ENCODE peak calls at places on chromosomes 13 and 19, in seven cellular contexts. One of them, this sample, is unnamed.

GRCh38 chr19:41332468-41332867 is 21.3 kb downstream of the TGFB1 start:
- DNase-seq in thoracic aorta: no peak
- DNase-seq in tibial nerve: no peak
- DNase-seq in breast epithelium: no peak
- DNase-seq in GM23248: no peak
- DNase-seq in lung: no peak
- DNase-seq in neuronal stem cell: no peak
- DNase-seq in this sample: no peak

GRCh38 chr19:21482863-21483276 is 22.5 kb upstream of the ZNF429 start:
- DNase-seq in thoracic aorta: no peak
- DNase-seq in tibial nerve: no peak
- DNase-seq in breast epithelium: peak; percentile 31
- DNase-seq in GM23248: peak; percentile 33
- DNase-seq in lung: peak; percentile 59
- DNase-seq in neuronal stem cell: no peak
- DNase-seq in this sample: peak; percentile 3

GRCh38 chr13:104301216-104301975 is 1235.2 kb upstream of the SLC10A2 start:
- DNase-seq in thoracic aorta: no peak
- DNase-seq in tibial nerve: no peak
- DNase-seq in breast epithelium: no peak
- DNase-seq in GM23248: no peak
- DNase-seq in lung: no peak
- DNase-seq in neuronal stem cell: no peak
- DNase-seq in this sample: no peak

GRCh38 chr19:17811681-17812080 is 9.6 kb downstream of the INSL3 start:
- DNase-seq in thoracic aorta: no peak
- DNase-seq in tibial nerve: no peak
- DNase-seq in breast epithelium: no peak
- DNase-seq in GM23248: no peak
- DNase-seq in lung: no peak
- DNase-seq in neuronal stem cell: no peak
- DNase-seq in this sample: no peak

GRCh38 chr19:56140583-56141415 is at the start of gene ZNF444:
- DNase-seq in thoracic aorta: peak; percentile 97
- DNase-seq in tibial nerve: peak; percentile 96
- DNase-seq in breast epithelium: peak; percentile 100
- DNase-seq in GM23248: peak; percentile 99
- DNase-seq in lung: peak; percentile 99
- DNase-seq in neuronal stem cell: peak; percentile 99
- DNase-seq in this sample: peak; percentile 99

GRCh38 chr19:2607712-2608601 is 94.5 kb downstream of the GNG7 start:
- DNase-seq in thoracic aorta: no peak
- DNase-seq in tibial nerve: no peak
- DNase-seq in breast epithelium: no peak
- DNase-seq in GM23248: no peak
- DNase-seq in lung: no peak
- DNase-seq in neuronal stem cell: no peak
- DNase-seq in this sample: no peak

GRCh38 chr19:10290876-10291553 is 1.3 kb downstream of the ICAM5 start:
- DNase-seq in thoracic aorta: no peak
- DNase-seq in tibial nerve: no peak
- DNase-seq in breast epithelium: peak; percentile 51
- DNase-seq in GM23248: peak; percentile 80
- DNase-seq in lung: peak; percentile 83
- DNase-seq in neuronal stem cell: no peak
- DNase-seq in this sample: peak; percentile 53

GRCh38 chr13:74891610-74892009 is 590.4 kb downstream of the TBC1D4 start:
- DNase-seq in thoracic aorta: no peak
- DNase-seq in tibial nerve: no peak
- DNase-seq in breast epithelium: no peak
- DNase-seq in GM23248: peak; percentile 15
- DNase-seq in lung: no peak
- DNase-seq in neuronal stem cell: no peak
- DNase-seq in this sample: no peak

GRCh38 chr19:14337510-14337909 is 43.7 kb upstream of the ADGRE5 start:
- DNase-seq in thoracic aorta: no peak
- DNase-seq in tibial nerve: no peak
- DNase-seq in breast epithelium: no peak
- DNase-seq in GM23248: peak; percentile 46
- DNase-seq in lung: no peak
- DNase-seq in neuronal stem cell: no peak
- DNase-seq in this sample: peak; percentile 91

GRCh38 chr13:103325675-103326074 is 259.5 kb upstream of the SLC10A2 start:
- DNase-seq in thoracic aorta: no peak
- DNase-seq in tibial nerve: no peak
- DNase-seq in breast epithelium: no peak
- DNase-seq in GM23248: no peak
- DNase-seq in lung: no peak
- DNase-seq in neuronal stem cell: no peak
- DNase-seq in this sample: no peak

GRCh38 chr19:56508282-56508778 is 675 bp downstream of the ZNF471 start:
- DNase-seq in thoracic aorta: no peak
- DNase-seq in tibial nerve: no peak
- DNase-seq in breast epithelium: no peak
- DNase-seq in GM23248: no peak
- DNase-seq in lung: no peak
- DNase-seq in neuronal stem cell: no peak
- DNase-seq in this sample: no peak

GRCh38 chr13:34863360-34864135 is 78.5 kb upstream of the NBEA start:
- DNase-seq in thoracic aorta: no peak
- DNase-seq in tibial nerve: no peak
- DNase-seq in breast epithelium: no peak
- DNase-seq in GM23248: peak; percentile 91
- DNase-seq in lung: no peak
- DNase-seq in neuronal stem cell: no peak
- DNase-seq in this sample: peak; percentile 91

GRCh38 chr13:93172109-93172508 is 54.5 kb upstream of the GPC6 start:
- DNase-seq in thoracic aorta: no peak
- DNase-seq in tibial nerve: no peak
- DNase-seq in breast epithelium: no peak
- DNase-seq in GM23248: no peak
- DNase-seq in lung: no peak
- DNase-seq in neuronal stem cell: no peak
- DNase-seq in this sample: no peak

GRCh38 chr13:49213539-49213938 is 6.6 kb upstream of the MLNR start:
- DNase-seq in thoracic aorta: no peak
- DNase-seq in tibial nerve: no peak
- DNase-seq in breast epithelium: no peak
- DNase-seq in GM23248: no peak
- DNase-seq in lung: no peak
- DNase-seq in neuronal stem cell: no peak
- DNase-seq in this sample: peak; percentile 18

GRCh38 chr13:27617801-27618411 is 2.4 kb downstream of the LNX2 start:
- DNase-seq in thoracic aorta: no peak
- DNase-seq in tibial nerve: no peak
- DNase-seq in breast epithelium: no peak
- DNase-seq in GM23248: no peak
- DNase-seq in lung: peak; percentile 53
- DNase-seq in neuronal stem cell: no peak
- DNase-seq in this sample: no peak
- H3K4me3 ChIP-seq in thoracic aorta: peak overlapping the region; percentile 90
- H3K4me3 ChIP-seq in tibial nerve: no peak overlapping the region
- H3K4me3 ChIP-seq in breast epithelium: no peak overlapping the region
- H3K4me3 ChIP-seq in GM23248: no peak overlapping the region
- H3K4me3 ChIP-seq in lung: no peak overlapping the region
- H3K4me3 ChIP-seq in neuronal stem cell: no peak overlapping the region
- H3K4me3 ChIP-seq in this sample: no peak overlapping the region

DNA sequence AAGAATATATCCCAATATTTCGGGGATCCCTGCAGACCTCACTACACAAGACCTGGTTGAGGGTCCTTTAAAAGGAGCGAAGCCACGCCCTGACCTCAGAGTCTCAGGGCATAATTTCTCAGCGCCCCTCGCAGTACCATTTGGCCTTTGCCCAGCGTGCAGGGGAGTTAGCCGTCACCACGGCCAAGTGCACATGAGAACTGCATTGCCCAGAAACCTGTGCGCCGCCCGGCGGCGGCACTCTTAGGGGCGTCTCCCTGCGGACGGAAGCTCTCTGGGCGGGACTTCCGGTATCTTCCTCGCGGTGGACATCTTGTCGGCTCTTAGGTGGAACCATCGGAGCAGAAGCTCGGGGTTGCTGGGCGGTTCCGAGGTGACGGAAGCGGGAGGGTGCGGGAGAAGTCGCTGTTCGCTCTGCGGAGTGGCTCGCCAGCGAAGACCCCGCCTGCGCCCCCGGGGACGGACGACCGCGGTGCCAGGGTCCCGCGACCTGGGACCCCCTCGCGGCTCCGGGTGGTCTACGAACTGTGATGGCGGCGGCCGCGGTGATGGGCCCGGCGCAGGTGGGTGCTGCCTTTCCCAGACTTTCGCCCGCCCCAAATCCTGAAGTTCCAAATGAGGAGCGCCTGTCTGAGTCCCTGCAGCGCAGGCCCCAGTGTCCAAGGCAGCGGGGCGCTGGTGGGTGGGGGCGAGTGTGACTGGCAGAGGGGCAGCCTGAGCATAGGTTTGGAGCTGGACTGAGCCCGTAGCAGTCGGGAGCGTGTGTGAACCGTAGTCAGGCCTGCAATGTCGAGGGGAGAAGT is at the start of gene ZNF134:
- DNase-seq in thoracic aorta: peak; percentile 49
- DNase-seq in tibial nerve: peak; percentile 70
- DNase-seq in breast epithelium: peak; percentile 82
- DNase-seq in GM23248: peak; percentile 97
- DNase-seq in lung: peak; percentile 93
- DNase-seq in neuronal stem cell: peak; percentile 77
- DNase-seq in this sample: peak; percentile 89
- H3K9me3 ChIP-seq in thoracic aorta: peaks cover 49% of the 10 kb centered on the region
- H3K9me3 ChIP-seq in tibial nerve: peaks cover 30% of the 10 kb centered on the region
- H3K9me3 ChIP-seq in breast epithelium: peaks cover 45% of the 10 kb centered on the region
- H3K9me3 ChIP-seq in GM23248: no peaks in the 10 kb centered on the region
- H3K9me3 ChIP-seq in lung: peaks cover 41% of the 10 kb centered on the region
- H3K9me3 ChIP-seq in neuronal stem cell: peaks cover 45% of the 10 kb centered on the region
- H3K9me3 ChIP-seq in this sample: peaks cover 7% of the 10 kb centered on the region

GRCh38 chr19:6730153-6730804 is 7.1 kb downstream of the GPR108 start:
- DNase-seq in thoracic aorta: no peak
- DNase-seq in tibial nerve: peak; percentile 86
- DNase-seq in breast epithelium: no peak
- DNase-seq in GM23248: peak; percentile 46
- DNase-seq in lung: peak; percentile 94
- DNase-seq in neuronal stem cell: no peak
- DNase-seq in this sample: peak; percentile 88

GRCh38 chr19:6730941-6731670 is 6.3 kb downstream of the GPR108 start:
- DNase-seq in thoracic aorta: no peak
- DNase-seq in tibial nerve: no peak
- DNase-seq in breast epithelium: no peak
- DNase-seq in GM23248: no peak
- DNase-seq in lung: no peak
- DNase-seq in neuronal stem cell: no peak
- DNase-seq in this sample: no peak

GRCh38 chr19:6731822-6732221 is 5.6 kb downstream of the GPR108 start:
- DNase-seq in thoracic aorta: no peak
- DNase-seq in tibial nerve: no peak
- DNase-seq in breast epithelium: no peak
- DNase-seq in GM23248: no peak
- DNase-seq in lung: no peak
- DNase-seq in neuronal stem cell: no peak
- DNase-seq in this sample: no peak

GRCh38 chr19:6728346-6728745 is 7.9 kb upstream of the C3 start:
- DNase-seq in thoracic aorta: no peak
- DNase-seq in tibial nerve: no peak
- DNase-seq in breast epithelium: no peak
- DNase-seq in GM23248: no peak
- DNase-seq in lung: no peak
- DNase-seq in neuronal stem cell: no peak
- DNase-seq in this sample: no peak

GRCh38 chr19:6729573-6730152 is 7.7 kb downstream of the GPR108 start:
- DNase-seq in thoracic aorta: no peak
- DNase-seq in tibial nerve: no peak
- DNase-seq in breast epithelium: no peak
- DNase-seq in GM23248: no peak
- DNase-seq in lung: no peak
- DNase-seq in neuronal stem cell: no peak
- DNase-seq in this sample: no peak
- H3K27ac ChIP-seq in thoracic aorta: no peak overlapping the region
- H3K27ac ChIP-seq in tibial nerve: peak overlapping the region; percentile 48
- H3K27ac ChIP-seq in breast epithelium: no peak overlapping the region
- H3K27ac ChIP-seq in GM23248: no peak overlapping the region
- H3K27ac ChIP-seq in lung: no peak overlapping the region
- H3K27ac ChIP-seq in neuronal stem cell: no peak overlapping the region
- H3K27ac ChIP-seq in this sample: peak overlapping the region; percentile 18

GRCh38 chr19:29283366-29283765 is 70.4 kb upstream of the UQCRFS1 start:
- DNase-seq in thoracic aorta: no peak
- DNase-seq in tibial nerve: no peak
- DNase-seq in breast epithelium: no peak
- DNase-seq in GM23248: no peak
- DNase-seq in lung: no peak
- DNase-seq in neuronal stem cell: no peak
- DNase-seq in this sample: no peak

GRCh38 chr19:29287061-29287460 is 74.1 kb upstream of the UQCRFS1 start:
- DNase-seq in thoracic aorta: no peak
- DNase-seq in tibial nerve: no peak
- DNase-seq in breast epithelium: no peak
- DNase-seq in GM23248: no peak
- DNase-seq in lung: no peak
- DNase-seq in neuronal stem cell: no peak
- DNase-seq in this sample: no peak

GRCh38 chr19:29285878-29286277 is 72.9 kb upstream of the UQCRFS1 start:
- DNase-seq in thoracic aorta: no peak
- DNase-seq in tibial nerve: no peak
- DNase-seq in breast epithelium: no peak
- DNase-seq in GM23248: peak; percentile 16
- DNase-seq in lung: no peak
- DNase-seq in neuronal stem cell: peak; percentile 51
- DNase-seq in this sample: no peak

GRCh38 chr19:29288276-29288675 is 75.3 kb upstream of the UQCRFS1 start:
- DNase-seq in thoracic aorta: no peak
- DNase-seq in tibial nerve: no peak
- DNase-seq in breast epithelium: no peak
- DNase-seq in GM23248: no peak
- DNase-seq in lung: no peak
- DNase-seq in neuronal stem cell: no peak
- DNase-seq in this sample: no peak

GRCh38 chr19:29285187-29285687 is 72.3 kb upstream of the UQCRFS1 start:
- DNase-seq in thoracic aorta: no peak
- DNase-seq in tibial nerve: no peak
- DNase-seq in breast epithelium: no peak
- DNase-seq in GM23248: no peak
- DNase-seq in lung: no peak
- DNase-seq in neuronal stem cell: no peak
- DNase-seq in this sample: no peak
- H3K4me3 ChIP-seq in thoracic aorta: no peak overlapping the region
- H3K4me3 ChIP-seq in tibial nerve: no peak overlapping the region
- H3K4me3 ChIP-seq in breast epithelium: no peak overlapping the region
- H3K4me3 ChIP-seq in GM23248: no peak overlapping the region
- H3K4me3 ChIP-seq in lung: no peak overlapping the region
- H3K4me3 ChIP-seq in neuronal stem cell: no peak overlapping the region
- H3K4me3 ChIP-seq in this sample: no peak overlapping the region

DNA sequence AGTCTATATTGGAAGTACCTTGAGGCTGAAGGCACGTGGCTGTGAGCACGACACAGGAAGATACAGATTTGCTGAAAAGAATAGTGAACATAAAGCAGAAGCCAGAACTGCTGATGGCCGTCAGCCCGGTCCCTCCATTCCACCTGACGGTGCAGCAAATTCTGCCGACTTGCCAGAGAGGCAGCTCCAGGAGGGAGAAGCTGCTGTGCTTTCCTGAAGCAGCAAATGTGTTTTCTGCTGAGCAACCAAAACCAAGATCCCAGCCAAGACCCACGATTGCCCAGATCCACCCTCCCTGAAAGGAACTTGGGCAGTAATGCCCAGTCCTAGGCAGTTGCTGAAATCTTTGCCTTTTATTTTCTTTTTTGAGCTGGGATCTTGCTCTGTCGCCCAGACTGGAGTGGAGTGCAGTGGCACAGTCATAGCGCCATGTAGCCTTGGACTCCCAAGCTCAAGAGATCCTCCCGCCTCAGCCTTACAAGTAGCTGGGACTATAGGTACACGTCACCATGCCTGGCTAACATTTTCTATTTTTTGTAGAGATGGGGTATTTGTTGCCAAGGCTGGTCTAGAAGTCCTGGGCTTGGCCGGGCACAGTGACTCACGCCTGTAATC is 7.0 kb upstream of the RCN3 start:
- DNase-seq in thoracic aorta: no peak
- DNase-seq in tibial nerve: no peak
- DNase-seq in breast epithelium: no peak
- DNase-seq in GM23248: no peak
- DNase-seq in lung: no peak
- DNase-seq in neuronal stem cell: no peak
- DNase-seq in this sample: no peak
- H3K9me3 ChIP-seq in thoracic aorta: no peaks in the 10 kb centered on the region
- H3K9me3 ChIP-seq in tibial nerve: no peaks in the 10 kb centered on the region
- H3K9me3 ChIP-seq in breast epithelium: no peaks in the 10 kb centered on the region
- H3K9me3 ChIP-seq in GM23248: no peaks in the 10 kb centered on the region
- H3K9me3 ChIP-seq in lung: no peaks in the 10 kb centered on the region
- H3K9me3 ChIP-seq in neuronal stem cell: no peaks in the 10 kb centered on the region
- H3K9me3 ChIP-seq in this sample: no peaks in the 10 kb centered on the region